ENCODE peak calls at places on chromosomes 2 and 18, in eight cellular contexts. One of them, this sample, is unnamed. For H3K27me3 and H3K9me3, the result is how much of the 10 kb centered on the place peaks cover.

GRCh38 chr18:56574827-56575226 is 63.6 kb downstream of the TXNL1 start:
- DNase-seq in heart right ventricle: peak
- DNase-seq in sigmoid colon: no peak
- DNase-seq in GM23248: no peak
- DNase-seq in fibroblast of lung: peak
- DNase-seq in uterus: no peak
- DNase-seq in lung: no peak
- DNase-seq in right cardiac atrium: peak
- DNase-seq in this sample: no peak

GRCh38 chr2:28356095-28356911 is 36.4 kb upstream of the FOSL2 start:
- DNase-seq in heart right ventricle: peak
- DNase-seq in sigmoid colon: peak
- DNase-seq in GM23248: peak
- DNase-seq in fibroblast of lung: peak
- DNase-seq in uterus: peak
- DNase-seq in lung: peak
- DNase-seq in right cardiac atrium: peak
- DNase-seq in this sample: peak

GRCh38 chr2:160293401-160293911 is 93.4 kb upstream of the ITGB6 start:
- DNase-seq in heart right ventricle: no peak
- DNase-seq in sigmoid colon: peak
- DNase-seq in GM23248: peak
- DNase-seq in fibroblast of lung: peak
- DNase-seq in uterus: peak
- DNase-seq in lung: no peak
- DNase-seq in right cardiac atrium: no peak
- DNase-seq in this sample: peak

GRCh38 chr2:143717053-143717452 is 587.8 kb downstream of the ARHGAP15 start:
- DNase-seq in heart right ventricle: no peak
- DNase-seq in sigmoid colon: no peak
- DNase-seq in GM23248: peak
- DNase-seq in fibroblast of lung: no peak
- DNase-seq in uterus: no peak
- DNase-seq in lung: no peak
- DNase-seq in right cardiac atrium: peak
- DNase-seq in this sample: peak

GRCh38 chr2:6249557-6249956 is 557.4 kb downstream of the SOX11 start:
- DNase-seq in heart right ventricle: no peak
- DNase-seq in sigmoid colon: no peak
- DNase-seq in GM23248: no peak
- DNase-seq in fibroblast of lung: no peak
- DNase-seq in uterus: no peak
- DNase-seq in lung: no peak
- DNase-seq in right cardiac atrium: no peak
- DNase-seq in this sample: no peak

GRCh38 chr2:26456701-26457224 is 21.2 kb downstream of the OTOF start:
- DNase-seq in heart right ventricle: no peak
- DNase-seq in sigmoid colon: peak
- DNase-seq in GM23248: peak
- DNase-seq in fibroblast of lung: no peak
- DNase-seq in uterus: peak
- DNase-seq in lung: no peak
- DNase-seq in right cardiac atrium: no peak
- DNase-seq in this sample: no peak

GRCh38 chr18:29157057-29157780 is 980.3 kb upstream of the CDH2 start:
- DNase-seq in heart right ventricle: no peak
- DNase-seq in sigmoid colon: no peak
- DNase-seq in GM23248: no peak
- DNase-seq in fibroblast of lung: no peak
- DNase-seq in uterus: no peak
- DNase-seq in lung: no peak
- DNase-seq in right cardiac atrium: no peak
- DNase-seq in this sample: no peak

GRCh38 chr2:230935132-230935435 is 10.0 kb upstream of the GPR55 start:
- DNase-seq in heart right ventricle: no peak
- DNase-seq in sigmoid colon: no peak
- DNase-seq in GM23248: no peak
- DNase-seq in fibroblast of lung: no peak
- DNase-seq in uterus: no peak
- DNase-seq in lung: no peak
- DNase-seq in right cardiac atrium: no peak
- DNase-seq in this sample: no peak

GRCh38 chr2:215498411-215498810 is 62.5 kb upstream of the FN1 start:
- DNase-seq in heart right ventricle: no peak
- DNase-seq in sigmoid colon: no peak
- DNase-seq in GM23248: peak
- DNase-seq in fibroblast of lung: peak
- DNase-seq in uterus: no peak
- DNase-seq in lung: no peak
- DNase-seq in right cardiac atrium: no peak
- DNase-seq in this sample: peak

GRCh38 chr2:110948027-110948687 is 172.6 kb upstream of the BCL2L11 start:
- DNase-seq in heart right ventricle: no peak
- DNase-seq in sigmoid colon: no peak
- DNase-seq in GM23248: no peak
- DNase-seq in fibroblast of lung: peak
- DNase-seq in uterus: no peak
- DNase-seq in lung: peak
- DNase-seq in right cardiac atrium: peak
- DNase-seq in this sample: peak

GRCh38 chr18:75407468-75408437 is 19.8 kb downstream of the SMIM21 start:
- DNase-seq in heart right ventricle: no peak
- DNase-seq in sigmoid colon: no peak
- DNase-seq in GM23248: peak
- DNase-seq in fibroblast of lung: peak
- DNase-seq in uterus: no peak
- DNase-seq in lung: no peak
- DNase-seq in right cardiac atrium: no peak
- DNase-seq in this sample: no peak

GRCh38 chr18:43744960-43745740 is 467.9 kb upstream of the SYT4 start:
- DNase-seq in heart right ventricle: no peak
- DNase-seq in sigmoid colon: no peak
- DNase-seq in GM23248: no peak
- DNase-seq in fibroblast of lung: no peak
- DNase-seq in uterus: no peak
- DNase-seq in lung: no peak
- DNase-seq in right cardiac atrium: no peak
- DNase-seq in this sample: no peak

GRCh38 chr18:3411854-3412268 is 38.1 kb upstream of the TGIF1 start:
- DNase-seq in heart right ventricle: peak
- DNase-seq in sigmoid colon: no peak
- DNase-seq in GM23248: peak
- DNase-seq in fibroblast of lung: no peak
- DNase-seq in uterus: peak
- DNase-seq in lung: peak
- DNase-seq in right cardiac atrium: peak
- DNase-seq in this sample: no peak

GRCh38 chr2:168184896-168185513 is 62.4 kb downstream of the STK39 start:
- DNase-seq in heart right ventricle: no peak
- DNase-seq in sigmoid colon: no peak
- DNase-seq in GM23248: peak
- DNase-seq in fibroblast of lung: no peak
- DNase-seq in uterus: no peak
- DNase-seq in lung: no peak
- DNase-seq in right cardiac atrium: no peak
- DNase-seq in this sample: no peak

GRCh38 chr2:233234264-233234663 is 17.2 kb upstream of the ATG16L1 start:
- DNase-seq in heart right ventricle: no peak
- DNase-seq in sigmoid colon: no peak
- DNase-seq in GM23248: no peak
- DNase-seq in fibroblast of lung: no peak
- DNase-seq in uterus: no peak
- DNase-seq in lung: no peak
- DNase-seq in right cardiac atrium: no peak
- DNase-seq in this sample: no peak

GRCh38 chr2:155062250-155062985 is 363.9 kb downstream of the KCNJ3 start:
- DNase-seq in heart right ventricle: no peak
- DNase-seq in sigmoid colon: no peak
- DNase-seq in GM23248: no peak
- DNase-seq in fibroblast of lung: no peak
- DNase-seq in uterus: no peak
- DNase-seq in lung: no peak
- DNase-seq in right cardiac atrium: no peak
- DNase-seq in this sample: no peak

GRCh38 chr2:241768251-241768711 is 8.3 kb upstream of the GAL3ST2 start:
- DNase-seq in heart right ventricle: no peak
- DNase-seq in sigmoid colon: peak
- DNase-seq in GM23248: no peak
- DNase-seq in fibroblast of lung: no peak
- DNase-seq in uterus: no peak
- DNase-seq in lung: no peak
- DNase-seq in right cardiac atrium: no peak
- DNase-seq in this sample: no peak

GRCh38 chr2:235050992-235051351 is 99.2 kb downstream of the SH3BP4 start:
- DNase-seq in heart right ventricle: peak
- DNase-seq in sigmoid colon: peak
- DNase-seq in GM23248: peak
- DNase-seq in fibroblast of lung: peak
- DNase-seq in uterus: peak
- DNase-seq in lung: peak
- DNase-seq in right cardiac atrium: peak
- DNase-seq in this sample: peak

GRCh38 chr2:5981241-5982055 is 289.3 kb downstream of the SOX11 start:
- DNase-seq in heart right ventricle: no peak
- DNase-seq in sigmoid colon: no peak
- DNase-seq in GM23248: peak
- DNase-seq in fibroblast of lung: peak
- DNase-seq in uterus: no peak
- DNase-seq in lung: no peak
- DNase-seq in right cardiac atrium: no peak
- DNase-seq in this sample: peak

GRCh38 chr2:219416233-219416598 is 2.0 kb upstream of the DES start:
- DNase-seq in heart right ventricle: no peak
- DNase-seq in sigmoid colon: no peak
- DNase-seq in GM23248: no peak
- DNase-seq in fibroblast of lung: no peak
- DNase-seq in uterus: no peak
- DNase-seq in lung: no peak
- DNase-seq in right cardiac atrium: no peak
- DNase-seq in this sample: no peak

GRCh38 chr2:240435955-240436625 is 627 bp downstream of the GPC1 start:
- DNase-seq in heart right ventricle: peak
- DNase-seq in sigmoid colon: peak
- DNase-seq in GM23248: peak
- DNase-seq in fibroblast of lung: no peak
- DNase-seq in uterus: no peak
- DNase-seq in lung: no peak
- DNase-seq in right cardiac atrium: peak
- DNase-seq in this sample: peak

GRCh38 chr2:240436626-240437180 is 1.2 kb downstream of the GPC1 start:
- DNase-seq in heart right ventricle: peak
- DNase-seq in sigmoid colon: peak
- DNase-seq in GM23248: peak
- DNase-seq in fibroblast of lung: peak
- DNase-seq in uterus: no peak
- DNase-seq in lung: no peak
- DNase-seq in right cardiac atrium: peak
- DNase-seq in this sample: peak

GRCh38 chr2:240437861-240438809 is 2.7 kb downstream of the GPC1 start:
- DNase-seq in heart right ventricle: peak
- DNase-seq in sigmoid colon: peak
- DNase-seq in GM23248: peak
- DNase-seq in fibroblast of lung: peak
- DNase-seq in uterus: peak
- DNase-seq in lung: peak
- DNase-seq in right cardiac atrium: peak
- DNase-seq in this sample: peak

GRCh38 chr2:240438810-240439697 is 3.6 kb downstream of the GPC1 start:
- DNase-seq in heart right ventricle: peak
- DNase-seq in sigmoid colon: peak
- DNase-seq in GM23248: no peak
- DNase-seq in fibroblast of lung: no peak
- DNase-seq in uterus: no peak
- DNase-seq in lung: no peak
- DNase-seq in right cardiac atrium: peak
- DNase-seq in this sample: no peak

GRCh38 chr2:240437181-240437860 is 1.9 kb downstream of the GPC1 start:
- DNase-seq in heart right ventricle: no peak
- DNase-seq in sigmoid colon: peak
- DNase-seq in GM23248: no peak
- DNase-seq in fibroblast of lung: no peak
- DNase-seq in uterus: no peak
- DNase-seq in lung: no peak
- DNase-seq in right cardiac atrium: peak
- DNase-seq in this sample: no peak
- H3K4me3 ChIP-seq in heart right ventricle: peak
- H3K4me3 ChIP-seq in sigmoid colon: peak
- H3K4me3 ChIP-seq in GM23248: peak
- H3K4me3 ChIP-seq in fibroblast of lung: peak
- H3K4me3 ChIP-seq in uterus: peak
- H3K4me3 ChIP-seq in lung: no peak
- H3K4me3 ChIP-seq in right cardiac atrium: peak
- H3K4me3 ChIP-seq in this sample: peak

GRCh38 chr18:62328775-62329525 is 3.8 kb downstream of the TNFRSF11A start:
- DNase-seq in heart right ventricle: no peak
- DNase-seq in sigmoid colon: no peak
- DNase-seq in GM23248: no peak
- DNase-seq in fibroblast of lung: no peak
- DNase-seq in uterus: no peak
- DNase-seq in lung: no peak
- DNase-seq in right cardiac atrium: no peak
- DNase-seq in this sample: no peak
- H3K27me3 ChIP-seq in heart right ventricle: half or more
- H3K27me3 ChIP-seq in sigmoid colon: half or more
- H3K27me3 ChIP-seq in GM23248: under half
- H3K27me3 ChIP-seq in fibroblast of lung: under half
- H3K27me3 ChIP-seq in uterus: under half
- H3K27me3 ChIP-seq in lung: under half
- H3K27me3 ChIP-seq in right cardiac atrium: under half
- H3K27me3 ChIP-seq in this sample: under half

GRCh38 chr2:16323131-16323520 is 342.5 kb downstream of the CYRIA start:
- DNase-seq in heart right ventricle: no peak
- DNase-seq in sigmoid colon: no peak
- DNase-seq in GM23248: no peak
- DNase-seq in fibroblast of lung: no peak
- DNase-seq in uterus: no peak
- DNase-seq in lung: no peak
- DNase-seq in right cardiac atrium: no peak
- DNase-seq in this sample: no peak
- H3K9me3 ChIP-seq in heart right ventricle: under half
- H3K9me3 ChIP-seq in sigmoid colon: under half
- H3K9me3 ChIP-seq in GM23248: under half
- H3K9me3 ChIP-seq in fibroblast of lung: under half
- H3K9me3 ChIP-seq in uterus: under half
- H3K9me3 ChIP-seq in lung: under half
- H3K9me3 ChIP-seq in right cardiac atrium: under half
- H3K9me3 ChIP-seq in this sample: under half

DNA sequence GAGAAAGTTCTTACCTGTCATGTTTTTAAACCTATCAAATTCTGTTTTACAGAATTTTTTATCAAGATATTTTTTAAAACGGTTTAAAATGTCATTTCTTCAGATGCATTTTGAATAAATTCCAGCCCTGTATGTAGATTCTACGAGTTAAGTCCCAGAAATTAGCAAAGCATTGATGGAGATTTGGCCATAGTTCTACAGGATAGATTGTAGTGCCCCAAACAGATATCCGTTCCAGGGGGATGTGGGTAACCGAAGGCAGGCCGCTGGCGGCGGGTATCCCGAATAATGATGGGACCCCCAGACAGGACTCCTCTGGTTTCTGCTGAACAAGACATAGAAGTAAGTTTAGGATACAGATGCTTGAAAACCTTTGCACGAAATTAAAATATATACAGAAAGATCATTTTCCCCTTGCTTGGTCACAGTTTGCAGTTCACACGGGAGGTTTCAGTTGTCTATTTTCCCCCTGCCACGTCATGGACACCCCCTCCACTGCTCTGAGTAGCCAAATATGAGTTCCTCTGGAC is 755 bp downstream of the NOL4 start:
- DNase-seq in heart right ventricle: no peak
- DNase-seq in sigmoid colon: no peak
- DNase-seq in GM23248: peak
- DNase-seq in fibroblast of lung: no peak
- DNase-seq in uterus: no peak
- DNase-seq in lung: no peak
- DNase-seq in right cardiac atrium: no peak
- DNase-seq in this sample: no peak
- H3K4me3 ChIP-seq in heart right ventricle: peak
- H3K4me3 ChIP-seq in sigmoid colon: peak
- H3K4me3 ChIP-seq in GM23248: peak
- H3K4me3 ChIP-seq in fibroblast of lung: no peak
- H3K4me3 ChIP-seq in uterus: no peak
- H3K4me3 ChIP-seq in lung: no peak
- H3K4me3 ChIP-seq in right cardiac atrium: peak
- H3K4me3 ChIP-seq in this sample: no peak

This sample was measured in MG63.